ENCODE peak calls at places on chromosomes 16 and 17, in six cellular contexts. U is NCI-H2107; B is right lobe of liver; H is stimulated activated CD4-positive, alpha-beta T cell treated with anti-CD3 and anti-CD28 coated beads, Interleukin-15, amount 100 ng/mL, for 24 hours; O is NCI-H1436; I is pons. W is an unnamed sample.

GRCh38 chr17:1829189-1829578 is 518 bp downstream of the SMYD4 start:
- DNase-seq in O (no peak), I (peak; percentile 3), B (no peak), U (no peak), H (no peak), W (peak; percentile 33)

GRCh38 chr17:72719582-72720493 is 372.6 kb downstream of the SLC39A11 start:
- DNase-seq in U (no peak), O (no peak), B (no peak), I (no peak), H (peak; percentile 73), W (no peak)

GRCh38 chr17:66829883-66830282 is 5.0 kb upstream of the CACNG5 start:
- DNase-seq in U (no peak), O (no peak), I (no peak), H (no peak), B (no peak), W (no peak)

GRCh38 chr16:47687694-47688093 is 226.6 kb downstream of the PHKB start:
- DNase-seq in O (no peak), B (no peak), U (no peak), I (no peak), H (no peak), W (no peak)

GRCh38 chr17:81968850-81969812 is 8.1 kb upstream of the NOTUM start:
- DNase-seq in B (no peak), H (no peak), O (no peak), I (no peak), U (no peak), W (no peak)

GRCh38 chr17:7383742-7384488 is 3.0 kb downstream of the TNK1 start:
- DNase-seq in B (no peak), I (no peak), O (no peak), H (peak; percentile 86), U (no peak), W (no peak)

GRCh38 chr17:56314026-56314425 is 160.8 kb downstream of the ANKFN1 start:
- DNase-seq in U (no peak), I (no peak), O (no peak), H (no peak), B (no peak), W (no peak)

GRCh38 chr16:22898874-22899348 is 84.9 kb downstream of the HS3ST2 start:
- DNase-seq in U (peak; percentile 72), B (no peak), I (peak; percentile 84), H (peak; percentile 71), O (peak; percentile 47), W (peak; percentile 73)

GRCh38 chr17:39107973-39108372 is 43.5 kb downstream of the PLXDC1 start:
- DNase-seq in B (no peak), H (no peak), U (no peak), I (no peak), O (no peak), W (no peak)

GRCh38 chr16:14284930-14285541 is 213.9 kb downstream of the MRTFB start:
- DNase-seq in O (peak; percentile 63), H (no peak), I (peak; percentile 72), B (peak; percentile 74), U (no peak), W (no peak)

GRCh38 chr17:16407911-16408588 is 7.3 kb upstream of the TRPV2 start:
- DNase-seq in O (no peak), U (no peak), H (peak; percentile 30), I (peak; percentile 85), B (peak; percentile 72), W (peak; percentile 30)

GRCh38 chr16:54050281-54051210 is 236.0 kb downstream of the IRX3 start:
- DNase-seq in I (no peak), O (no peak), H (no peak), B (no peak), U (no peak), W (no peak)

GRCh38 chr16:17301593-17302135 is 169.1 kb downstream of the XYLT1 start:
- DNase-seq in O (no peak), B (no peak), I (peak; percentile 26), H (no peak), U (no peak), W (no peak)

GRCh38 chr17:42311240-42312034 is 23.1 kb downstream of the STAT5A start:
- DNase-seq in H (peak; percentile 51), B (peak; percentile 95), U (peak; percentile 62), I (peak; percentile 71), O (no peak), W (peak; percentile 48)

GRCh38 chr16:83305092-83305491 is 502.7 kb upstream of the HSBP1 start:
- DNase-seq in O (no peak), B (no peak), H (no peak), U (no peak), I (no peak), W (no peak)

GRCh38 chr17:56979091-56979480 is 1.2 kb downstream of the SCPEP1 start:
- DNase-seq in U (no peak), O (no peak), B (no peak), H (no peak), I (no peak), W (no peak)

GRCh38 chr17:79242393-79242792 is 167.8 kb downstream of the ENGASE start:
- DNase-seq in H (no peak), U (no peak), I (no peak), O (no peak), B (no peak), W (no peak)

GRCh38 chr16:2971985-2972784 is 3.0 kb downstream of the PAQR4 start:
- DNase-seq in O (no peak), U (no peak), I (no peak), B (no peak), H (peak; percentile 13), W (no peak)

GRCh38 chr17:75260679-75261335 is 599 bp downstream of the GGA3 start:
- DNase-seq in I (no peak), B (no peak), O (no peak), U (no peak), H (peak; percentile 71), W (no peak)

GRCh38 chr16:4694664-4695451 is 1.5 kb downstream of the NUDT16L1 start:
- DNase-seq in O (no peak), B (peak; percentile 57), U (no peak), H (no peak), I (no peak), W (peak; percentile 41)

GRCh38 chr17:77316191-77316641 is 175.4 kb downstream of the SEC14L1 start:
- DNase-seq in O (no peak), U (no peak), B (peak; percentile 89), I (no peak), H (no peak), W (no peak)

GRCh38 chr16:3058173-3059030 is 7.0 kb upstream of the IL32 start:
- DNase-seq in H (peak; percentile 64), B (peak; percentile 74), O (peak; percentile 48), U (no peak), I (peak; percentile 10), W (no peak)

GRCh38 chr17:37607637-37608368 is 1.4 kb downstream of the SYNRG start:
- DNase-seq in U (no peak), H (peak; percentile 26), I (no peak), B (peak; percentile 52), O (no peak), W (no peak)

GRCh38 chr17:61833536-61834203 is 29.7 kb downstream of the BRIP1 start:
- DNase-seq in H (no peak), U (no peak), O (no peak), I (no peak), B (no peak), W (no peak)

GRCh38 chr17:28745777-28746473 is 2.1 kb downstream of the TRAF4 start:
- DNase-seq in H (no peak), U (no peak), O (no peak), B (peak; percentile 84), I (no peak), W (no peak)

GRCh38 chr16:2237552-2238395 is 1.5 kb downstream of the DNASE1L2 start:
- DNase-seq in U (no peak), I (no peak), H (no peak), O (no peak), B (peak; percentile 53), W (no peak)

GRCh38 chr17:74822329-74823175 is 37.1 kb downstream of the GRIN2C start:
- DNase-seq in I (peak; percentile 86), O (no peak), B (no peak), H (no peak), U (no peak), W (peak; percentile 52)

GRCh38 chr17:38584350-38584925 is 21.3 kb downstream of the SRCIN1 start:
- DNase-seq in H (peak; percentile 75), U (no peak), I (no peak), O (peak; percentile 65), B (peak; percentile 80), W (no peak)

GRCh38 chr17:10117581-10118001 is 80.8 kb downstream of the GAS7 start:
- DNase-seq in U (no peak), H (no peak), I (peak; percentile 79), B (no peak), O (no peak), W (peak; percentile 72)

GRCh38 chr16:13902052-13902451 is 17.9 kb upstream of the ERCC4 start:
- DNase-seq in U (no peak), B (no peak), I (no peak), O (no peak), H (no peak), W (no peak)

W was measured in hippocampal formation.